ENCODE peak calls at places on chromosome 1, in five cellular contexts. W, R, T, J and F are unnamed samples.

GRCh38 chr1:234879157-234880080 is 249.2 kb downstream of the TOMM20 start:
- DNase-seq in W (no peak), R (no peak), J (no peak), T (no peak), F (no peak)

GRCh38 chr1:27356628-27357280 is 10.0 kb downstream of the MAP3K6 start:
- DNase-seq in W (no peak), J (no peak), R (no peak), T (no peak), F (no peak)

GRCh38 chr1:234969011-234969441 is 159.6 kb downstream of the TOMM20 start:
- DNase-seq in J (no peak), R (no peak), T (no peak), W (no peak), F (no peak)

GRCh38 chr1:28197682-28198415 is 21.4 kb upstream of the PTAFR start:
- DNase-seq in T (no peak), W (no peak), J (no peak), R (no peak), F (no peak)

GRCh38 chr1:168867941-168868634 is 139.1 kb upstream of the DPT start:
- DNase-seq in J (no peak), W (no peak), T (no peak), R (no peak), F (no peak)

GRCh38 chr1:37434292-37434907 is 40.0 kb upstream of the ZC3H12A start:
- DNase-seq in J (peak), T (no peak), R (peak), W (peak), F (peak)

GRCh38 chr1:156387899-156388813 is 19.1 kb downstream of the RHBG start:
- DNase-seq in W (no peak), R (peak), J (peak), T (no peak), F (no peak)

GRCh38 chr1:30888391-30888790 is 20.2 kb downstream of the SDC3 start:
- DNase-seq in T (no peak), R (no peak), J (no peak), W (no peak), F (no peak)

GRCh38 chr1:177440821-177441220 is 270.1 kb downstream of the BRINP2 start:
- DNase-seq in J (no peak), W (no peak), T (no peak), R (no peak), F (no peak)

GRCh38 chr1:170727953-170728352 is 64.0 kb downstream of the PRRX1 start:
- DNase-seq in W (no peak), T (no peak), R (no peak), J (no peak), F (no peak)

GRCh38 chr1:239056940-239057339 is 329.4 kb upstream of the CHRM3 start:
- DNase-seq in T (no peak), J (no peak), R (no peak), W (no peak), F (no peak)

GRCh38 chr1:43005460-43006351 is 47.0 kb upstream of the SLC2A1 start:
- DNase-seq in T (no peak), J (peak), R (peak), W (peak), F (no peak)

GRCh38 chr1:174703309-174703708 is 255.5 kb downstream of the GPR52 start:
- DNase-seq in R (no peak), T (no peak), W (no peak), J (no peak), F (no peak)

GRCh38 chr1:48005254-48006162 is 8.3 kb upstream of the TRABD2B start:
- DNase-seq in W (peak), J (no peak), T (no peak), R (no peak), F (no peak)

GRCh38 chr1:75529488-75529887 is 81.4 kb downstream of the SLC44A5 start:
- DNase-seq in R (no peak), W (no peak), T (no peak), J (no peak), F (no peak)

GRCh38 chr1:95209291-95209690 is 24.7 kb upstream of the RWDD3 start:
- DNase-seq in R (no peak), W (no peak), T (no peak), J (no peak), F (no peak)

GRCh38 chr1:76202670-76203069 is 128.1 kb downstream of the ST6GALNAC3 start:
- DNase-seq in W (no peak), J (no peak), T (no peak), R (no peak), F (no peak)

GRCh38 chr1:236354330-236355147 is 39.5 kb upstream of the EDARADD start:
- DNase-seq in T (no peak), J (no peak), W (no peak), R (peak), F (no peak)

GRCh38 chr1:228691926-228692325 is 43.4 kb upstream of the RHOU start:
- DNase-seq in T (no peak), J (peak), R (no peak), W (peak), F (peak)

GRCh38 chr1:232868793-232869491 is 63.7 kb downstream of the MAP10 start:
- DNase-seq in R (no peak), J (no peak), T (no peak), W (no peak), F (no peak)

GRCh38 chr1:218743861-218744505 is 398.8 kb downstream of the TGFB2 start:
- DNase-seq in T (no peak), R (no peak), W (no peak), J (no peak), F (no peak)

GRCh38 chr1:232223309-232223708 is 406.6 kb downstream of the SIPA1L2 start:
- DNase-seq in W (no peak), R (no peak), T (no peak), J (no peak), F (no peak)

GRCh38 chr1:97906567-97907228 is 14.1 kb downstream of the DPYD start:
- DNase-seq in R (no peak), W (no peak), T (no peak), J (peak), F (no peak)

GRCh38 chr1:29260531-29260930 is 24.2 kb downstream of the PTPRU start:
- DNase-seq in W (no peak), J (no peak), R (no peak), T (no peak), F (no peak)

DNA sequence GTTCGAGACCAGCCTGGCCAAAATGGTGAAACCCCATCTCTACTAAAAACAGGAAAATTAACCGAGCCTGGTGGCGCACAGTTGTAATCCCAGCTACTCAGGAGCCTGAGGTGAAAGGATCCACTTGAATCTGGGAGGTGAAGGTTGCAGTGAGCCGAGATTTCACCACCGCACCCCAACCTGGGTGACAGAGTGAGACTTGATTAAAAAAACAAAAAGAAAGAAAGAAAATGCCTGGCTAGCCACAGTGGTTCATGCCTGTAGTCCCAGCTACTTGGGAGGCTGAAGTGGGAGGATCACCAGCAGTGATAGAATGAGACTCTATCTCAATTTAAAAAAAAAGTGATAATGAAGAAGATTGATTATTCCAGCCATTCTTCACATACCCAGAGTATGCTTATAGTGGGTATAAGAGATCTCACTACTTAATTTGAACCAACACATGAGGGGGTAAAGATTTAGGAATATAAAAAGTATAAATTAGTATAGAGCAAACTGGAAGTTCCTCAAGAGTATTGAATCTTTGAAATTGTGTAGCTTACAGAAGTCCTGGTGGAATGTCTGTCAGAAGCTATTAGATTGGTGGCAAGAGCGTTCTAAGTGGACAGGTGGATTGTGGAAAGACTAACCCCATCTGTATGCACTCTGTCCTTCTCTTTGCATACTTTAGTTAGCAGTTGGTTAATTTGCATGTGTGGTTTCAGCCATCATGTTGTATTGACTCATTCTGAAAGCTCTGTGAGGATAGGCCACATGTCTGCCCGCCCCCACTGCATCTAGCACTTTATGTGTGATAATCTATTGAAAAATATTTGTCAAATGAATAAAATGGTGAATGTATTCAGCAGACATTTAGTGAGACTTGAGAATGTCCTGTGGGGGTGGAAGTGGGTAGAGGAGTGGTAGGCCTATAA is 25.0 kb downstream of the RLF start:
- DNase-seq in T (peak), W (no peak), R (no peak), J (no peak), F (no peak)
- TF ChIP-seq SUZ12 in T (no peak), W (no peak), R (no peak), J (no peak), F (no peak)

GRCh38 chr1:211737115-211738035 is 62.0 kb upstream of the NEK2 start:
- DNase-seq in T (no peak), W (no peak), J (no peak), R (no peak), F (no peak)

GRCh38 chr1:211739671-211740411 is 64.4 kb upstream of the NEK2 start:
- DNase-seq in W (no peak), J (no peak), T (no peak), R (no peak), F (no peak)

GRCh38 chr1:211736351-211736915 is 61.0 kb upstream of the NEK2 start:
- DNase-seq in R (no peak), T (no peak), W (no peak), J (no peak), F (no peak)

GRCh38 chr1:211738709-211739301 is 63.4 kb upstream of the NEK2 start:
- DNase-seq in T (no peak), J (no peak), R (no peak), W (no peak), F (no peak)

GRCh38 chr1:211738096-211738708 is 62.8 kb upstream of the NEK2 start:
- DNase-seq in W (no peak), R (no peak), J (no peak), T (no peak), F (no peak)
- TF ChIP-seq SUZ12 in W (no peak), R (no peak), J (no peak), T (no peak), F (no peak)

DNA sequence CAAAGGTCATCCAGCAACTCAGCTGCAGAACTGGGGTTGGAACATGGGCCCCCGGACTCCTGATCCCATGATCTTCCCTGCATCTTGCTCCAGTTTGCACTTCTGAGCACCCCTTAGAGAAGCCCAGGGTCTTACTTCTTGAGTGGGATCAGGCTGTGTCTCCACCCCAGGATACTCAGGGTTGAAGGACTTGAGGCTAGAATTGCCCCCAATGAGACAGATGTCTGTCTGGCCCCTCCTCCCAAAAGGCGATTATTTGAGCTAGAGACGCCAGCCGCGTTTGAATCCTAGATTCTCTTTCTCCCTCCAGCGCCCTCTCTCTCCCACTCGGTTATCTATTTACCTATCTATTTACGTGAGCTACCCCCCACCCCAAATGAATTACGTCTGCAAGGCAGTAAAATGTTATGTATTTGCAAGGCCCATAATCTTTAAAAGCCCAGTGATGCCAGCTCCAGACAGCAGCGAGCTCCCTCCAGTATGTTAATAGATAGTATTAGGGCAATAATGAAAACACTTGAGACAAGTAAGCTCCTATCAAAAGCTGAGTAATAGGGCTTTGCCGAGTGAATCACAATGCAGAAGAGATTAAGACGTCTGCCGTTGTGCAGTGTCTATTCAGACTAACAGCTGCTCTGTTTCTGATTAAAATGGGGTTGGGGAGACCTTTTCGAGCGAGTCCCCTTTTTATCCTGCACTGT is 46.3 kb upstream of the FOXO6 start:
- DNase-seq in T (no peak), R (peak), J (no peak), W (no peak), F (no peak)
- TF ChIP-seq SUZ12 in T (no peak), R (no peak), J (no peak), W (no peak), F (no peak)

GRCh38 chr1:87937774-87938173 is 609.1 kb downstream of the LMO4 start:
- DNase-seq in T (no peak), J (no peak), R (no peak), W (no peak), F (no peak)

GRCh38 chr1:87939486-87939885 is 610.8 kb downstream of the LMO4 start:
- DNase-seq in J (no peak), R (no peak), W (no peak), T (no peak), F (no peak)

GRCh38 chr1:87941292-87941946 is 612.7 kb downstream of the LMO4 start:
- DNase-seq in T (no peak), R (no peak), W (peak), J (no peak), F (no peak)

GRCh38 chr1:87940410-87940809 is 611.7 kb downstream of the LMO4 start:
- DNase-seq in R (no peak), J (no peak), T (no peak), W (no peak), F (no peak)

GRCh38 chr1:87942165-87942564 is 613.5 kb downstream of the LMO4 start:
- DNase-seq in R (no peak), T (no peak), J (no peak), W (no peak), F (no peak)
- TF ChIP-seq SUZ12 in R (no peak), T (no peak), J (no peak), W (no peak), F (no peak)

GRCh38 chr1:242016518-242016917 is 17.6 kb upstream of the MAP1LC3C start:
- DNase-seq in T (no peak), W (no peak), R (no peak), J (no peak), F (no peak)

GRCh38 chr1:242011879-242012674 is 13.2 kb upstream of the MAP1LC3C start:
- DNase-seq in R (no peak), J (no peak), T (no peak), W (no peak), F (no peak)

GRCh38 chr1:242019018-242019417 is 20.1 kb upstream of the MAP1LC3C start:
- DNase-seq in W (no peak), T (no peak), J (no peak), R (no peak), F (no peak)

GRCh38 chr1:242017580-242018233 is 18.8 kb upstream of the MAP1LC3C start:
- DNase-seq in W (peak), R (peak), T (no peak), J (peak), F (peak)
- TF ChIP-seq SUZ12 in W (no peak), R (no peak), T (no peak), J (no peak), F (no peak)

GRCh38 chr1:91847851-91848250 is 38.1 kb downstream of the TGFBR3 start:
- DNase-seq in W (no peak), T (no peak), J (no peak), R (no peak), F (no peak)
- TF ChIP-seq SUZ12 in W (no peak), T (no peak), J (no peak), R (no peak), F (no peak)

DNA sequence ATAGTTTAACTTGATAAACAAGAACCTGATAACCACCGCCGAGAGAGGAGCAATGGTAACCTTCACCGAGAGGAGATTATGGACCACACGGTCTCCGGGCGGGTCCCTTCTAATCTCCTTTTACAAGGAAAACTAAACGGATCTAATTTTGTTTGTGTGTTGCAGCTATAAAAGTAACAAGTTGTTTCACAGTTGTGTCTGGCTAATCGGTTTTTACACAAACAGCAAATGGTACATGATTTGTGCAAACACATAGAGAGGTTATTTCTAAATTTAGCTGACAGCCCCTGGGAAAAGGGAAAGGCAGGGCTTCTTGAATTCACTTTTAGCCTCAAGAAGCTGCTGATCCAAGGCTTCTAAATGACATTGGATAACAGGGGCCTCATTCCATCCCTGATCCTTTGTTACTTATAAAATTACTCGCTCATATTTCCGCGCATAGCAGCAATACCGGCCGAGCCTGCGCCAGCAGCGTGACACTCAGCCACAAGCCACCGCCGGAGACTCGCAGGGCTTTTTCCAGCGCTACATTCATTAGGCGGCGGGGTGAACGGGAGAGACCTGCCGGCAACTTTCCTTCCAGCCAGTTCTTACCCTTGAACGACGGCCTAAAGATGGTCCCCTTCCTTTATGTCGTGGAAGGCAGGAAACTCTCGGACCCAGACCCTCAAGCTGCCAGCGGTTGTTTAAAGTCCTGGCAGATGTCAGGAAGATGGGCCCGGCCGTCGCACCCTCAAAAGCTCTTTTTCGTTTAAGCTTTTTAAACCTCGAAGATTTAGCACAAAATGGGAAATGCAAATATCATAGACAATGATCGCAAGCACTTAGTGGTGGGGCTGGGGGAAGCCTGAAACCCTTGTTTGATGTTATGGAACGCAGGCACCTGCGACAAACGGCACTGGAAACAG is 4.4 kb downstream of the FOXD3 start:
- DNase-seq in T (no peak), J (no peak), W (no peak), R (peak), F (peak)
- TF ChIP-seq SUZ12 in T (peak), J (no peak), W (peak), R (peak), F (no peak)

DNA sequence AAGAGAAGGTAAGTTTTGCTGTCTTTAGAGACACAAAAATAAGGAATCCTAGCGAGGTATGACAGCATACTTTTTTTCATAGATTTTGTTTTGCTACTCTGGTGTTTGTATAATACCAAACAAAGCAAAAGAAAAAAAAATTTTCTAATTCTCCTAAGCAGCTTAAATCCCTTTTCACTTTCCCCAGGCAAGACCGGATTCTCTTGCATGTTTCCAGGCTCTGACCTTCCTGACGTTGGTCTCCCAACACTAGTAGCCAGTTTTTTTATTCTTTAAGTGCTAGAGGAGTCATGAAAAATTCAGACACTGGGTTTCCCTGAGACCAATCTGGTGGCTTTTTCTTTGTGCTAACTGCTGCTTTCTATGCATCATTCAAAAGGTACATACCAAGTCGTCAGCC is 111.4 kb downstream of the ZNF326 start:
- DNase-seq in J (no peak), R (no peak), T (no peak), W (no peak), F (no peak)
- TF ChIP-seq SUZ12 in J (no peak), R (no peak), T (no peak), W (no peak), F (no peak)

DNA sequence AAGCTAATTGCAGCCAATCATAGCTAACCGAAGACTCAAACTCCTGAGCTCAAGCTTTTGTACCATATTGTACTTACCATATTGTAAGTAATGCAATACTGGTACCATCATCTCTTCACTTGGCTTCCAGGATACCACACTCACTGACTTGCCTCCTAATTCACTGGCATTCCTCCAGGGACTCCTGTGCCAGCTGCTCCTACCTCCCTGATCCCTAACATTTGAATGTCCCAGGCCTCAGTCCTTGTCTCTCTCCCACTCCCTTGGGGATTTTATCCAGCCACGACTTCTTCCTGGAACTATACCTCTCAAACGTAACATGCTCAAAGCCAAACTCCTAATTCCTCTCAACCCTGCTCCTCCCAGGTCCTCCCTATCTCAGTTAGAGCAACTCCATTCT is 33.8 kb downstream of the USP48 start:
- DNase-seq in J (no peak), W (no peak), T (no peak), R (no peak), F (no peak)
- TF ChIP-seq SUZ12 in J (no peak), W (no peak), T (no peak), R (no peak), F (no peak)

DNA sequence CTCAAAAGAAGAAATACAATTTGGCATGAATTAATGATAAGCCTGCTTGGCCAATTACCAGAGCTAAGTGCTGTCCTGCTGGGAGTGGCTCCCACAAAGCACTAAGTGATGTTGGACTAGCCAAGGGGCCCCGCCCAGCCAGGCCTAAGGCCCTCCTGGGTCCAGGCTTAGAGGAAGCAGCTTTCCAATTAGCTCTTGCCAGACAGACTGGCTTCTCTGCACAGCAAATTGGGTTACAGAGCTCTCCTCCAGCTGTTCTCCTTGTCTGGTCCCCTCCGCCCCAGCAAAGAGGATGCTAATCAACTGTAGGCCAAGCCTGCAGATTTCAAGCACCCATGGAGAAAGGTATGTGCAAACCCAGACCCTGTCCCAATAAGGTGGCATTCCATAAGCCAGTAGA is 151.9 kb downstream of the DMRTA2 start:
- DNase-seq in J (no peak), R (no peak), W (no peak), T (no peak), F (no peak)
- TF ChIP-seq SUZ12 in J (no peak), R (no peak), W (no peak), T (no peak), F (no peak)